ENCODE peak calls at places on chromosomes 2 and 18, in five cellular contexts. H is tibial nerve, E is cardiac muscle cell, G is mammary epithelial cell, S is AG09319. W is an unnamed sample.

GRCh38 chr2:37855283-37856041 is 69.6 kb upstream of the RMDN2 start:
- DNase-seq in H (no peak), G (no peak), E (peak; percentile 57), S (no peak), W (no peak)

GRCh38 chr18:74013955-74014354 is 133.7 kb downstream of the FBXO15 start:
- DNase-seq in G (peak; percentile 81), H (no peak), S (peak; percentile 56), E (peak; percentile 88), W (peak; percentile 78)

GRCh38 chr2:15177103-15177502 is 384.0 kb downstream of the NBAS start:
- DNase-seq in S (no peak), E (peak; percentile 3), G (peak; percentile 85), H (no peak), W (peak; percentile 78)

GRCh38 chr2:55776966-55777365 is 83.3 kb upstream of the PNPT1 start:
- DNase-seq in G (no peak), H (no peak), E (no peak), S (no peak), W (no peak)

GRCh38 chr2:74919827-74920226 is 38.6 kb upstream of the POLE4 start:
- DNase-seq in S (no peak), G (peak; percentile 26), H (peak; percentile 42), E (peak; percentile 70), W (no peak)

GRCh38 chr18:79532690-79533058 is 136.9 kb downstream of the NFATC1 start:
- DNase-seq in H (peak; percentile 11), E (no peak), S (no peak), G (no peak), W (no peak)

GRCh38 chr2:56014075-56014730 is 90.6 kb upstream of the EFEMP1 start:
- DNase-seq in E (peak; percentile 76), S (no peak), H (no peak), G (no peak), W (no peak)

GRCh38 chr2:160406591-160407392 is 86.8 kb downstream of the RBMS1 start:
- DNase-seq in H (peak; percentile 52), G (peak; percentile 80), E (peak; percentile 76), S (no peak), W (no peak)

GRCh38 chr2:64192570-64193192 is 48.5 kb upstream of the PELI1 start:
- DNase-seq in H (no peak), S (no peak), G (no peak), E (peak; percentile 79), W (no peak)

GRCh38 chr2:233922471-233922870 is 5.3 kb downstream of the TRPM8 start:
- DNase-seq in G (no peak), S (no peak), E (no peak), H (no peak), W (no peak)

GRCh38 chr2:8796878-8797550 is 40.4 kb downstream of the KIDINS220 start:
- DNase-seq in G (no peak), S (no peak), E (no peak), H (no peak), W (no peak)

GRCh38 chr2:109516445-109517117 is 97.2 kb downstream of the SEPTIN10 start:
- DNase-seq in E (peak; percentile 60), S (no peak), G (no peak), H (no peak), W (no peak)

GRCh38 chr2:221385716-221386115 is 186.4 kb downstream of the EPHA4 start:
- DNase-seq in E (no peak), G (peak; percentile 17), S (no peak), H (no peak), W (no peak)

GRCh38 chr2:25437881-25438662 is 96.3 kb upstream of the DNMT3A start:
- DNase-seq in E (no peak), S (no peak), H (no peak), G (no peak), W (no peak)

GRCh38 chr2:217993055-217993645 is 9.6 kb downstream of the TNS1 start:
- DNase-seq in H (no peak), S (no peak), E (peak; percentile 76), G (no peak), W (no peak)

GRCh38 chr18:8471373-8471772 is 137.9 kb upstream of the RAB12 start:
- DNase-seq in G (no peak), H (no peak), S (no peak), E (no peak), W (peak; percentile 98)

GRCh38 chr2:204885747-204886146 is 340.5 kb downstream of the PARD3B start:
- DNase-seq in S (no peak), G (no peak), E (peak; percentile 3), H (no peak), W (no peak)

GRCh38 chr2:235675678-235676535 is 182.1 kb downstream of the AGAP1 start:
- DNase-seq in G (peak; percentile 42), S (no peak), E (peak; percentile 29), H (no peak), W (peak; percentile 6)

GRCh38 chr18:12079504-12080237 is 14.0 kb upstream of the ANKRD62 start:
- DNase-seq in H (no peak), G (no peak), E (peak; percentile 80), S (no peak), W (peak; percentile 82)

GRCh38 chr18:386950-387349 is 113.6 kb downstream of the COLEC12 start:
- DNase-seq in E (no peak), G (no peak), H (no peak), S (no peak), W (no peak)

GRCh38 chr2:166539340-166540162 is 45.5 kb upstream of the SCN7A start:
- DNase-seq in S (peak; percentile 57), H (no peak), E (peak; percentile 76), G (peak; percentile 43), W (peak; percentile 64)

GRCh38 chr2:39390126-39390692 is 46.9 kb downstream of the MAP4K3 start:
- DNase-seq in E (no peak), G (no peak), H (no peak), S (no peak), W (no peak)

GRCh38 chr2:157228946-157229345 is 28.6 kb upstream of the GALNT5 start:
- DNase-seq in S (no peak), H (no peak), G (no peak), E (no peak), W (no peak)

GRCh38 chr2:33313039-33313438 is 163.4 kb upstream of the RASGRP3 start:
- DNase-seq in S (no peak), H (no peak), E (no peak), G (peak; percentile 45), W (no peak)

GRCh38 chr18:79395761-79396404 is at the start of gene NFATC1:
- DNase-seq in S (no peak), G (peak; percentile 36), H (peak; percentile 69), E (peak; percentile 85), W (no peak)

GRCh38 chr18:77905011-77905410 is 655.4 kb downstream of the GALR1 start:
- DNase-seq in E (no peak), G (no peak), S (no peak), H (no peak), W (no peak)

GRCh38 chr2:103268841-103269498 is 507.1 kb downstream of the TMEM182 start:
- DNase-seq in S (no peak), H (no peak), E (no peak), G (no peak), W (no peak)

GRCh38 chr2:626491-627339 is 50.5 kb downstream of the TMEM18 start:
- DNase-seq in S (no peak), E (no peak), H (no peak), G (no peak), W (no peak)

GRCh38 chr2:240848900-240849680 is 19.5 kb upstream of the AGXT start:
- DNase-seq in E (no peak), G (no peak), H (no peak), S (no peak), W (no peak)

GRCh38 chr2:187834787-187835186 is 280.6 kb upstream of the TFPI start:
- DNase-seq in E (no peak), H (no peak), S (no peak), G (no peak), W (no peak)

GRCh38 chr18:37985126-37985525 is 419.5 kb upstream of the CELF4 start:
- DNase-seq in H (no peak), S (no peak), E (no peak), G (no peak), W (no peak)

GRCh38 chr2:211033765-211034164 is 477.4 kb downstream of the CPS1 start:
- DNase-seq in E (peak; percentile 9), G (peak; percentile 4), H (no peak), S (no peak), W (no peak)

DNA sequence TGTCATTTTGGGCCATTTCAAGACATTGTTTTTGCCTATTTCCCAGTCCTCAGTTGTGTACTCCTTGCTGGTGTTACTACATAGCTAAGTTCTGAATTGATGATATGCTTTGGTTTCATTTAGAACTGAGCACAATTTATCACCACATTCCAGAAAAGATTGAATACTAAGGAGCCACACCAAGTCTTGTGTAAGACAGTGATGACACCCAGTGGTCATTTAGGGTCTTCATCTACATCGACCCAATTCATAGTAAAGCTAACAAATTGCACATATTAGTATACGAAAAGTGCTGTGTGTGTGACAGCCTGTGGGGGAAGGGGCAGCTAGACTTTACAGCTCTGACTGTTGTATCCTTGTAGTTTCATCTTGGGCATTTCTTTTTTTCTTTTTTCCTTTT is 10.9 kb upstream of the DLX2 start:
- DNase-seq in E (peak; percentile 65), H (no peak), G (no peak), S (no peak), W (peak; percentile 37)
- TF ChIP-seq CTCF in E (no peak), H (no peak), G (no peak), S (peak; percentile 26), W (peak; percentile 26)

GRCh38 chr18:32670727-32671126 is 102.1 kb downstream of the KLHL14 start:
- DNase-seq in H (no peak), E (no peak), G (no peak), S (no peak), W (no peak)
- TF ChIP-seq CTCF in H (no peak), E (no peak), G (no peak), S (no peak), W (no peak)

DNA sequence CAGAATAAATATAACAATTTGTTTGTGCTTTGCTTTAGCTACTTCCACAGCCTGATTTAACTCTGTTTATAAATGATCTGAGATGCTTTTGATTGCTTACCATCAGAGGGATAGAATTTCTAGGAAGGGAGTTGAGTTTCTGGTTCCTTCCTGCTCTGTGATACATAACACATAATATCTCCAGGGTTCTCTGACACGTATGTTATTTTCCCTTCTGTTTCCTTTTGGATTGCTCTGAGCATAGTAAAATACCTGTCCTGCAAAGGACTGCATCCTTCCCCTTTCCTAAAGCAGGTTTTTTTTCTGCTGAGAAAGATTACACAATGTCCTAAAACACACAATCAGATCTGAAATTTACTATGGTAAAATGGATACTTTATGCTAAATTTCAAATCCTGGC is 76.1 kb downstream of the CABYR start:
- DNase-seq in H (no peak), S (no peak), G (peak; percentile 20), E (no peak), W (no peak)
- TF ChIP-seq CTCF in H (no peak), S (no peak), G (no peak), E (no peak), W (no peak)

DNA sequence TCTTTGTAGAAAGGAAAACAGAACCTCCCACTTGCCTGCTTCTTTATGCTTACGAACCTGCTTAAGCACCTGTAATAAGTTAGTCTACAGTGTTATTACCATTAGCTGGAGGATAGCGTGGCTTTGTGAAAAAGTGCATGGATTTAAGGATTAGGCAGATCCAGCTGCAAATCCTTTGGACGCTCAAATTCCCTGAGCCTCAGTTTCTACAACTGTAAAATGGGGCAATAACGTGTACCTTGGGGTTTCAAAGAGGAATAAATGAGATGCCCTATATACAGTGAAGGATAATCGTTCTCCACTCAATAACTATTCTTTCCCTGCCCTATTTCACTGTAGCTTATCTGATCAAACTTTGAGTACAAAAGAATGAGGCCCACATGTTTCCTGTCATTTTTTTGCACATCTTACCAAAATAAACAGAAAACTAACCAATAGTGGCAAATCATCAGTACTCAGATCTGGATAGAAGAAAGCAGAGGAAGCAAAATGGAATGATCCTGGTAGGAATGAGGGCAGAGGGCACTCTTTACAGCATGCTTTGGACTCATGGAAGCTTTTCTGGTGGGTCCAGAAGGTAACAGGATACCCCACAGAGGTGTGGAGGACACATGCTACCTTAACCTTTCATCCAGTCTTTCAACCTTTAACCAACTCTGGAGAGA is 14.8 kb downstream of the MOGAT1 start:
- DNase-seq in H (no peak), E (no peak), G (no peak), S (no peak), W (no peak)
- TF ChIP-seq CTCF in H (no peak), E (no peak), G (no peak), S (no peak), W (no peak)